ENCODE peak calls at places on chromosomes 11 and 22, in ten cellular contexts. Y, D, V, M, S, O, K, X, R and H are unnamed samples.

GRCh38 chr11:69599502-69599901 is 41.5 kb upstream of the CCND1 start:
- DNase-seq in D (no peak), M (no peak), K (no peak), Y (no peak), S (no peak), O (no peak), V (no peak), X (no peak), R (no peak), H (no peak)

GRCh38 chr11:62664405-62665074 is 470 bp downstream of the C11orf98 start:
- DNase-seq in K (peak), X (peak), D (peak), O (no peak), M (peak), Y (no peak), R (peak), S (peak), V (peak), H (peak)

GRCh38 chr11:119100960-119101349 is 698 bp downstream of the DPAGT1 start:
- DNase-seq in V (no peak), M (no peak), R (no peak), K (no peak), X (no peak), D (no peak), S (no peak), Y (no peak), O (no peak), H (no peak)

GRCh38 chr11:121194731-121195596 is 93.9 kb downstream of the TECTA start:
- DNase-seq in M (peak), Y (peak), V (no peak), S (peak), K (peak), O (peak), R (no peak), D (peak), X (peak), H (peak)

GRCh38 chr11:45798793-45799441 is 6.0 kb upstream of the SLC35C1 start:
- DNase-seq in Y (no peak), V (no peak), S (peak), R (no peak), D (no peak), O (no peak), M (no peak), K (no peak), X (no peak), H (peak)

GRCh38 chr11:27553186-27553585 is 46.6 kb upstream of the LIN7C start:
- DNase-seq in V (no peak), S (no peak), M (no peak), R (no peak), Y (no peak), D (no peak), K (peak), O (no peak), X (no peak), H (no peak)

GRCh38 chr11:66687831-66688281 is 10.2 kb upstream of the RBM4B start:
- DNase-seq in V (no peak), R (no peak), M (no peak), D (no peak), X (no peak), O (no peak), K (peak), Y (no peak), S (no peak), H (no peak)

GRCh38 chr22:20011123-20011992 is 5.3 kb downstream of the ARVCF start:
- DNase-seq in K (no peak), X (no peak), R (no peak), Y (no peak), D (no peak), O (no peak), V (peak), M (no peak), S (no peak), H (peak)

GRCh38 chr11:1924121-1924520 is 4.6 kb downstream of the TNNT3 start:
- DNase-seq in D (no peak), M (no peak), R (no peak), V (peak), Y (no peak), K (no peak), O (no peak), S (no peak), X (no peak), H (no peak)

GRCh38 chr11:14318581-14318981 is 40.4 kb downstream of the RRAS2 start:
- DNase-seq in O (no peak), K (no peak), R (no peak), V (no peak), X (no peak), D (no peak), M (no peak), Y (no peak), S (no peak), H (no peak)

GRCh38 chr22:21688706-21689381 is 23.0 kb downstream of the PPIL2 start:
- DNase-seq in Y (no peak), X (no peak), D (no peak), O (no peak), V (no peak), R (no peak), M (no peak), S (no peak), K (no peak), H (no peak)

GRCh38 chr22:35319244-35319985 is 19.7 kb downstream of the TOM1 start:
- DNase-seq in R (no peak), D (no peak), O (no peak), X (no peak), V (no peak), Y (no peak), K (no peak), M (no peak), S (no peak), H (no peak)

GRCh38 chr11:67055812-67056211 is 835 bp upstream of the RHOD start:
- DNase-seq in K (peak), S (peak), M (no peak), D (no peak), R (no peak), X (peak), V (no peak), O (peak), Y (no peak), H (no peak)

GRCh38 chr22:24051568-24051967 is 40.5 kb downstream of the CABIN1 start:
- DNase-seq in V (no peak), X (no peak), Y (no peak), S (peak), D (no peak), M (no peak), K (no peak), R (no peak), O (no peak), H (no peak)

GRCh38 chr11:96424693-96425092 is 34.9 kb downstream of the JRKL start:
- DNase-seq in S (peak), K (no peak), Y (no peak), M (no peak), X (no peak), D (no peak), R (no peak), O (peak), V (no peak), H (no peak)

GRCh38 chr11:108797578-108798100 is 132.8 kb downstream of the DDX10 start:
- DNase-seq in S (no peak), R (no peak), O (no peak), Y (no peak), M (no peak), K (no peak), X (no peak), D (no peak), V (no peak), H (no peak)

GRCh38 chr11:73894725-73895335 is 18.0 kb downstream of the PAAF1 start:
- DNase-seq in S (no peak), M (no peak), R (no peak), D (no peak), V (no peak), K (no peak), X (no peak), Y (no peak), O (peak), H (no peak)

GRCh38 chr11:102138677-102139076 is 28.4 kb downstream of the YAP1 start:
- DNase-seq in R (no peak), V (no peak), O (peak), S (peak), K (no peak), Y (no peak), M (no peak), D (no peak), X (no peak), H (no peak)

GRCh38 chr11:2825261-2825885 is 60.2 kb downstream of the CDKN1C start:
- DNase-seq in K (no peak), V (peak), Y (no peak), S (peak), X (peak), D (no peak), O (peak), M (peak), R (no peak), H (no peak)

GRCh38 chr22:24481641-24482040 is 13.5 kb upstream of the UPB1 start:
- DNase-seq in Y (no peak), O (no peak), M (no peak), S (no peak), R (no peak), D (no peak), V (no peak), X (no peak), K (no peak), H (no peak)

GRCh38 chr11:1757861-1758610 is 5.7 kb downstream of the CTSD start:
- DNase-seq in M (peak), O (no peak), D (no peak), S (no peak), R (no peak), Y (peak), X (no peak), V (peak), K (no peak), H (no peak)

GRCh38 chr11:92793189-92793588 is 176.3 kb upstream of the MTNR1B start:
- DNase-seq in M (no peak), Y (no peak), K (no peak), D (no peak), X (no peak), V (no peak), S (no peak), O (no peak), R (no peak), H (no peak)

GRCh38 chr22:39148727-39149535 is 3.5 kb downstream of the CBX7 start:
- DNase-seq in X (peak), Y (no peak), S (no peak), M (peak), D (peak), V (no peak), R (no peak), O (no peak), K (peak), H (no peak)

GRCh38 chr11:30741039-30741550 is 154.9 kb upstream of the MPPED2 start:
- DNase-seq in O (no peak), M (peak), V (no peak), S (peak), D (no peak), R (no peak), X (no peak), Y (no peak), K (no peak), H (no peak)

GRCh38 chr11:94183251-94183885 is 54.7 kb downstream of the PANX1 start:
- DNase-seq in M (no peak), D (no peak), R (no peak), K (no peak), O (no peak), S (no peak), Y (no peak), X (no peak), V (no peak), H (no peak)

GRCh38 chr11:45896392-45897068 is 10.5 kb downstream of the FREY1 start:
- DNase-seq in D (no peak), M (no peak), R (peak), V (peak), S (no peak), X (no peak), Y (no peak), K (no peak), O (no peak), H (no peak)

GRCh38 chr11:128417607-128418324 is 169.6 kb downstream of the ETS1 start:
- DNase-seq in O (peak), D (no peak), M (no peak), Y (no peak), S (peak), V (no peak), R (no peak), K (no peak), X (no peak), H (no peak)

GRCh38 chr22:36493690-36494110 is 12.3 kb upstream of the TXN2 start:
- DNase-seq in Y (no peak), R (no peak), S (no peak), V (no peak), X (no peak), K (peak), D (no peak), M (peak), O (no peak), H (no peak)